ENCODE peak calls at places on chromosomes 1 and 21, in ten cellular contexts. A, I, Z, K, Q, D, O, G, N and B are unnamed samples.

GRCh38 chr1:26066857-26067256 is 573 bp downstream of the TRIM63 start:
- DNase-seq in Z (no peak), K (no peak), A (no peak), N (no peak), O (no peak), D (peak; percentile 76), Q (no peak), G (peak; percentile 46), I (no peak), B (no peak)

GRCh38 chr1:218297867-218298266 is 12.8 kb downstream of the RRP15 start:
- DNase-seq in Q (no peak), K (no peak), D (no peak), I (no peak), Z (no peak), O (no peak), A (no peak), N (no peak), G (no peak), B (no peak)

GRCh38 chr1:115332813-115333608 is 5.0 kb downstream of the NGF start:
- DNase-seq in Z (peak; percentile 52), N (no peak), A (no peak), K (no peak), I (no peak), O (peak; percentile 79), Q (no peak), D (no peak), G (no peak), B (no peak)

GRCh38 chr1:61981870-61982660 is 212.6 kb upstream of the L1TD1 start:
- DNase-seq in Z (no peak), O (no peak), N (no peak), A (no peak), K (no peak), G (no peak), D (no peak), I (no peak), Q (no peak), B (no peak)

GRCh38 chr1:55067022-55067781 is 27.9 kb downstream of the PCSK9 start:
- DNase-seq in Z (no peak), N (no peak), D (peak; percentile 74), O (no peak), Q (no peak), A (no peak), K (no peak), G (no peak), I (no peak), B (peak; percentile 53)

GRCh38 chr1:47434051-47434842 is 3.6 kb upstream of the FOXD2 start:
- DNase-seq in N (no peak), I (peak; percentile 62), K (no peak), A (peak; percentile 73), G (peak; percentile 86), Z (peak; percentile 30), Q (peak; percentile 62), D (peak; percentile 65), O (no peak), B (no peak)

GRCh38 chr1:78658901-78659300 is 9.3 kb downstream of the IFI44 start:
- DNase-seq in Z (no peak), A (no peak), G (no peak), K (no peak), O (no peak), I (no peak), N (no peak), D (no peak), Q (no peak), B (no peak)

GRCh38 chr1:43522776-43523480 is 7.8 kb upstream of the PTPRF start:
- DNase-seq in K (peak; percentile 86), N (peak; percentile 85), A (no peak), G (peak; percentile 48), Z (peak; percentile 44), I (no peak), Q (no peak), O (no peak), D (no peak), B (no peak)

GRCh38 chr1:87252406-87252805 is 76.3 kb upstream of the LMO4 start:
- DNase-seq in Z (peak; percentile 51), O (peak; percentile 56), A (no peak), G (no peak), I (no peak), D (no peak), Q (no peak), K (no peak), N (no peak), B (no peak)

GRCh38 chr21:17492415-17493168 is 20.3 kb upstream of the CXADR start:
- DNase-seq in G (no peak), N (no peak), K (peak; percentile 21), O (no peak), D (no peak), A (no peak), Z (no peak), Q (no peak), I (peak; percentile 44), B (no peak)

GRCh38 chr1:172781513-172782140 is 122.7 kb downstream of the FASLG start:
- DNase-seq in A (no peak), Q (no peak), N (no peak), K (no peak), G (no peak), Z (no peak), I (no peak), O (no peak), D (no peak), B (no peak)

GRCh38 chr1:182615468-182616129 is 11.4 kb upstream of the RGS16 start:
- DNase-seq in Q (peak; percentile 58), A (peak; percentile 86), I (peak; percentile 54), K (no peak), G (no peak), Z (no peak), O (no peak), D (peak; percentile 61), N (no peak), B (no peak)

GRCh38 chr1:241701483-241702290 is 49.6 kb downstream of the WDR64 start:
- DNase-seq in G (no peak), A (no peak), Z (no peak), Q (no peak), N (no peak), I (no peak), O (no peak), K (no peak), D (no peak), B (no peak)

GRCh38 chr1:41037116-41037903 is 15.8 kb upstream of the SLFNL1 start:
- DNase-seq in O (no peak), A (no peak), I (no peak), Z (no peak), N (no peak), G (no peak), Q (no peak), K (no peak), D (no peak), B (no peak)

GRCh38 chr1:218476385-218476784 is 131.2 kb downstream of the TGFB2 start:
- DNase-seq in A (no peak), D (no peak), I (no peak), N (no peak), Z (peak; percentile 66), Q (no peak), G (no peak), K (peak; percentile 35), O (no peak), B (no peak)

GRCh38 chr1:5994713-5995621 is 2.7 kb upstream of the NPHP4 start:
- DNase-seq in G (no peak), Z (no peak), K (no peak), I (no peak), A (no peak), O (no peak), D (peak; percentile 17), N (no peak), Q (peak; percentile 45), B (no peak)

GRCh38 chr1:206823725-206824124 is 41.7 kb upstream of the IL20 start:
- DNase-seq in Q (no peak), D (no peak), O (no peak), A (no peak), N (no peak), I (no peak), Z (no peak), G (no peak), K (no peak), B (no peak)

GRCh38 chr1:161631076-161631475 is at the start of gene FCGR3B:
- DNase-seq in N (no peak), A (no peak), K (no peak), D (no peak), Z (no peak), G (no peak), Q (no peak), I (no peak), O (no peak), B (no peak)

DNA sequence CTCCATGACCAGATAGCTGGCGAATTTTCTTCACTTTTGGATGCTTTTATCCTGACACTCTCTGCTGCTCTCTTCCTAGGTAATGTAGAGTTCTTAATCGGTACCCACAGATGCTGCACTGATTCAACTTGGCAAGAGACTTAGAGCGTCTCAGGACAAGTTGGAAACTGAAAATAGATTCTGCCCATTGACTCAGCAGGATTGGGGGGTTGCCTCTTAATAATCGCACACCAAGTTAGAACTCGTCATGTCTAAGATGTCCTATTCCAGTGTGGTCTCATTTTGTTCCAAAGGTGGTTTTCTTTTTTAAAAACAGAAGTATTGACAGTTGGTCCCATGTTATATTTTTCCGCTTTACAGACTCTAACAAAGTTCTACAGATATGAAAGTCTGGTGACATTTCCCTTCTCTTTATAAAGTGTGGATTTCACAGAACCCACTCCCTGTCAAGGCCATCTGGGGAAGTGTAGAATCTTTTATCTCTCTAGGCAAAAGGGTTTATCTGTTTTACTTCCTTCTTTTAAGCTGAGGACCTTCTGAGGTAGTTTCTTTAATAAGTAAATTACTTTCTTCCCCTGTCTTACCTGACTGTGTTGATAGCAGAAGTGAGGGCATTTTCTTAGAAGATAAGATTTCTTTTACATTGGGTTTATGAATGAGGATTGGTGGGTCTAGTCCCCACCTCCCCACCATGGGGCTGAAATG is 12.1 kb upstream of the DIPK1A start:
- DNase-seq in N (no peak), K (no peak), O (no peak), Z (no peak), I (no peak), Q (no peak), A (no peak), D (no peak), G (no peak), B (no peak)
- H3K4me3 ChIP-seq in N (no peak overlapping the region), K (no peak overlapping the region), O (no peak overlapping the region), Z (no peak overlapping the region), I (no peak overlapping the region), Q (no peak overlapping the region), A (no peak overlapping the region), D (no peak overlapping the region), G (no peak overlapping the region), B (no peak overlapping the region)

GRCh38 chr1:155309423-155310021 is 856 bp downstream of the FDPS start:
- DNase-seq in Z (no peak), D (peak; percentile 52), I (peak; percentile 45), O (no peak), Q (peak; percentile 73), A (peak; percentile 43), G (peak; percentile 65), N (no peak), K (no peak), B (no peak)
- TF ChIP-seq CTCF in Z (no peak), D (no peak), I (no peak), O (no peak), Q (no peak), A (no peak), G (no peak), N (no peak), K (peak; percentile 16), B (no peak)

GRCh38 chr1:155909894-155910293 is 1.3 kb downstream of the RIT1 start:
- DNase-seq in Z (no peak), N (no peak), O (peak; percentile 69), A (no peak), D (no peak), K (no peak), G (peak; percentile 28), Q (no peak), I (peak; percentile 50), B (no peak)
- H3K27ac ChIP-seq in Z (peak overlapping the region; percentile 22), N (no peak overlapping the region), O (peak overlapping the region; percentile 65), A (no peak overlapping the region), D (peak overlapping the region; percentile 96), K (no peak overlapping the region), G (peak overlapping the region; percentile 95), Q (peak overlapping the region; percentile 76), I (peak overlapping the region; percentile 88), B (peak overlapping the region; percentile 89)

GRCh38 chr21:29342394-29342957 is 43.8 kb downstream of the BACH1 start:
- DNase-seq in I (peak; percentile 57), D (peak; percentile 67), Q (peak; percentile 53), K (no peak), G (no peak), O (no peak), A (no peak), Z (peak; percentile 97), N (no peak), B (peak; percentile 89)
- H3K4me3 ChIP-seq in I (no peak overlapping the region), D (peak overlapping the region; percentile 20), Q (no peak overlapping the region), K (no peak overlapping the region), G (no peak overlapping the region), O (no peak overlapping the region), A (no peak overlapping the region), Z (peak overlapping the region; percentile 27), N (no peak overlapping the region), B (peak overlapping the region; percentile 41)